ENCODE peak calls at places on chromosomes 13 and 19, in eight cellular contexts. V is OCI-LY7, D is neural progenitor cell, H is hepatocyte, O is PC-3, N is HCT116, Z is SK-N-SH, F is MM.1S. E is an unnamed sample. For H3K9me3, the result is how much of the 10 kb centered on the place peaks cover.

GRCh38 chr19:17348700-17349099 is 11.3 kb downstream of the GTPBP3 start:
- DNase-seq in V (no peak), D (peak), H (peak), O (peak), N (no peak), Z (peak), F (no peak), E (peak)

GRCh38 chr13:30881931-30882899 is 23.9 kb upstream of the MEDAG start:
- DNase-seq in V (no peak), D (peak), H (no peak), O (no peak), N (no peak), Z (peak), F (no peak), E (peak)

GRCh38 chr13:43154839-43155238 is 131.5 kb downstream of the DNAJC15 start:
- DNase-seq in V (no peak), D (no peak), H (no peak), O (no peak), N (no peak), Z (no peak), F (no peak), E (no peak)

GRCh38 chr19:5296457-5297271 is 43.9 kb downstream of the PTPRS start:
- DNase-seq in V (no peak), D (no peak), H (no peak), O (no peak), N (no peak), Z (no peak), F (no peak), E (no peak)

GRCh38 chr19:20385056-20385455 is 180.5 kb downstream of the ZNF737 start:
- DNase-seq in V (no peak), D (no peak), H (peak), O (no peak), N (no peak), Z (no peak), F (no peak), E (no peak)

GRCh38 chr19:33868821-33869412 is 72.2 kb downstream of the KCTD15 start:
- DNase-seq in V (no peak), D (peak), H (peak), O (no peak), N (no peak), Z (peak), F (no peak), E (peak)

GRCh38 chr13:109818891-109819290 is 32.5 kb upstream of the IRS2 start:
- DNase-seq in V (no peak), D (no peak), H (no peak), O (no peak), N (no peak), Z (no peak), F (no peak), E (peak)

GRCh38 chr19:49570138-49570856 is 10.1 kb downstream of the NOSIP start:
- DNase-seq in V (peak), D (peak), H (peak), O (peak), N (peak), Z (peak), F (peak), E (peak)

GRCh38 chr13:31221057-31221456 is 21.3 kb downstream of the B3GLCT start:
- DNase-seq in V (no peak), D (no peak), H (no peak), O (no peak), N (no peak), Z (no peak), F (no peak), E (no peak)

GRCh38 chr13:50682002-50682401 is 161.5 kb downstream of the DLEU7 start:
- DNase-seq in V (no peak), D (no peak), H (no peak), O (no peak), N (no peak), Z (no peak), F (no peak), E (peak)

GRCh38 chr19:17091758-17092333 is 16.3 kb downstream of the MYO9B start:
- DNase-seq in V (no peak), D (no peak), H (no peak), O (no peak), N (no peak), Z (no peak), F (no peak), E (no peak)

GRCh38 chr13:45178349-45179142 is 22.3 kb downstream of the KCTD4 start:
- DNase-seq in V (no peak), D (no peak), H (peak), O (peak), N (no peak), Z (no peak), F (no peak), E (peak)

GRCh38 chr19:17772172-17772571 is 20.9 kb downstream of the FCHO1 start:
- DNase-seq in V (peak), D (no peak), H (no peak), O (peak), N (no peak), Z (no peak), F (no peak), E (no peak)

GRCh38 chr13:36163303-36163702 is 32.1 kb upstream of the DCLK1 start:
- DNase-seq in V (no peak), D (no peak), H (no peak), O (no peak), N (no peak), Z (no peak), F (no peak), E (no peak)

GRCh38 chr13:29702912-29703351 is 107.4 kb upstream of the SLC7A1 start:
- DNase-seq in V (no peak), D (no peak), H (peak), O (no peak), N (no peak), Z (no peak), F (no peak), E (peak)

GRCh38 chr13:111906306-111906705 is 160.6 kb upstream of the SOX1 start:
- DNase-seq in V (no peak), D (no peak), H (no peak), O (no peak), N (no peak), Z (no peak), F (no peak), E (no peak)

GRCh38 chr13:37640499-37640898 is 41.9 kb upstream of the POSTN start:
- DNase-seq in V (peak), D (peak), H (peak), O (peak), N (no peak), Z (no peak), F (no peak), E (peak)

GRCh38 chr19:48283908-48284307 is 14.0 kb downstream of the ZNF114 start:
- DNase-seq in V (no peak), D (no peak), H (peak), O (no peak), N (no peak), Z (no peak), F (no peak), E (peak)

GRCh38 chr13:40060318-40061007 is 405.0 kb downstream of the COG6 start:
- DNase-seq in V (peak), D (no peak), H (no peak), O (peak), N (no peak), Z (no peak), F (no peak), E (peak)

GRCh38 chr13:57624565-57625435 is 6.7 kb upstream of the PCDH17 start:
- DNase-seq in V (peak), D (peak), H (peak), O (peak), N (no peak), Z (peak), F (peak), E (peak)

GRCh38 chr13:64553411-64554129 is 2676.6 kb downstream of the PCDH9 start:
- DNase-seq in V (no peak), D (no peak), H (no peak), O (peak), N (no peak), Z (no peak), F (no peak), E (peak)

GRCh38 chr19:4077800-4078683 is 11.3 kb upstream of the ZBTB7A start:
- DNase-seq in V (peak), D (no peak), H (peak), O (peak), N (no peak), Z (no peak), F (peak), E (peak)

GRCh38 chr19:6276447-6276846 is 3.3 kb downstream of the MLLT1 start:
- DNase-seq in V (no peak), D (no peak), H (peak), O (no peak), N (no peak), Z (peak), F (no peak), E (peak)

GRCh38 chr13:89695343-89696257 is 1651.9 kb upstream of the MIR17HG start:
- DNase-seq in V (peak), D (peak), H (peak), O (peak), N (peak), Z (peak), F (peak), E (peak)

GRCh38 chr13:87671031-87671823 is at the start of gene SLITRK5:
- DNase-seq in V (peak), D (peak), H (peak), O (peak), N (no peak), Z (peak), F (peak), E (peak)

GRCh38 chr19:869245-870177 is 10.0 kb downstream of the CFD start:
- DNase-seq in V (no peak), D (no peak), H (peak), O (peak), N (peak), Z (no peak), F (no peak), E (peak)
- TF ChIP-seq EZH2phosphoT487 in V (no peak), D (no peak), H (no peak), O (no peak), N (no peak), Z (no peak), F (no peak), E (no peak)

GRCh38 chr13:53612200-53612599 is 583.6 kb downstream of the OLFM4 start:
- DNase-seq in V (no peak), D (no peak), H (no peak), O (no peak), N (no peak), Z (no peak), F (no peak), E (no peak)
- H2AFZ ChIP-seq in V (no peak), D (no peak), H (no peak), O (no peak), N (no peak), Z (no peak), F (no peak), E (no peak)

GRCh38 chr19:39052846-39053245 is 20.5 kb upstream of the FBXO27 start:
- DNase-seq in V (no peak), D (no peak), H (no peak), O (no peak), N (no peak), Z (no peak), F (no peak), E (no peak)

GRCh38 chr19:39057615-39058014 is 25.3 kb upstream of the FBXO27 start:
- DNase-seq in V (no peak), D (no peak), H (no peak), O (no peak), N (no peak), Z (no peak), F (no peak), E (no peak)

GRCh38 chr19:39052243-39052746 is 19.9 kb upstream of the FBXO27 start:
- DNase-seq in V (peak), D (peak), H (peak), O (peak), N (no peak), Z (peak), F (peak), E (peak)

GRCh38 chr19:39054091-39054470 is 21.7 kb upstream of the FBXO27 start:
- DNase-seq in V (no peak), D (no peak), H (no peak), O (no peak), N (no peak), Z (no peak), F (no peak), E (no peak)

GRCh38 chr19:39053276-39054090 is 21.1 kb upstream of the FBXO27 start:
- DNase-seq in V (no peak), D (no peak), H (peak), O (no peak), N (no peak), Z (no peak), F (no peak), E (no peak)
- H3K9me3 ChIP-seq in V (under half), D (under half), H (under half), O (under half), N (under half), Z (under half), F (under half), E (under half)

GRCh38 chr19:43656436-43656835 is 13.5 kb downstream of the PLAUR start:
- DNase-seq in V (no peak), D (no peak), H (no peak), O (no peak), N (no peak), Z (no peak), F (no peak), E (no peak)

GRCh38 chr19:43648633-43649032 is 9.0 kb upstream of the CADM4 start:
- DNase-seq in V (no peak), D (no peak), H (no peak), O (no peak), N (no peak), Z (no peak), F (no peak), E (no peak)

GRCh38 chr19:43652546-43652874 is 12.9 kb upstream of the CADM4 start:
- DNase-seq in V (no peak), D (no peak), H (no peak), O (no peak), N (no peak), Z (no peak), F (no peak), E (no peak)

GRCh38 chr19:43649514-43649913 is 9.9 kb upstream of the CADM4 start:
- DNase-seq in V (no peak), D (no peak), H (no peak), O (no peak), N (no peak), Z (no peak), F (no peak), E (no peak)

GRCh38 chr19:43651758-43652545 is 12.3 kb upstream of the CADM4 start:
- DNase-seq in V (peak), D (peak), H (peak), O (peak), N (no peak), Z (peak), F (peak), E (peak)
- TF ChIP-seq EZH2phosphoT487 in V (no peak), D (no peak), H (no peak), O (no peak), N (no peak), Z (no peak), F (no peak), E (no peak)

GRCh38 chr19:1757468-1758230 is 4.3 kb downstream of the ONECUT3 start:
- DNase-seq in V (no peak), D (peak), H (no peak), O (no peak), N (no peak), Z (no peak), F (no peak), E (no peak)
- H2AFZ ChIP-seq in V (no peak), D (no peak), H (no peak), O (no peak), N (no peak), Z (no peak), F (no peak), E (no peak)

DNA sequence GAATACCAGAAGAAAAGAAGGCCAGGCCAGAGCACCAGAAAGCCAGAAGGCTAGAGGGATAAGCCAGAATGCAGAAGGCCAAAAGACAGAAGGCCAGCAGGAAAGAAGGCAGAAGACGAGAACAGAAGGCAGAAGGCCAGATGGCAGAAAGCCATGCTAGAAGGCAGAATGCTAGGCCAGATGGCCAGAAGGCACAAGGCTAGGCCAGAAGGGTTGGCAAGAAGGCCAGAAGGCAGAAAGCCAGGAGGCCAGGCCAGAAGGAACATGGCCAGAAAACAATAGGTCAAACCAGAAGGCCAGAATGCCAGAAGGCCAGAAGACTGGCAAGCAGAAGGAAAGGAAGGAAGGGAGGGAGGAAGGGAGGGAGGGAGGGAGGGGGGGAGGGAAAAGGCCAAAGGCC is 188.8 kb downstream of the TUBA3C start:
- DNase-seq in V (no peak), D (no peak), H (no peak), O (no peak), N (no peak), Z (no peak), F (no peak), E (no peak)
- H3K9me3 ChIP-seq in V (under half), D (under half), H (under half), O (under half), N (under half), Z (under half), F (under half), E (under half)

GRCh38 chr19:40388486-40388885 is 1.5 kb downstream of the HIPK4 start:
- DNase-seq in V (no peak), D (no peak), H (no peak), O (no peak), N (no peak), Z (no peak), F (no peak), E (no peak)

GRCh38 chr19:40392894-40393517 is 3.0 kb upstream of the HIPK4 start:
- DNase-seq in V (peak), D (no peak), H (peak), O (peak), N (peak), Z (no peak), F (no peak), E (no peak)

GRCh38 chr19:40389404-40390083 is 437 bp downstream of the HIPK4 start:
- DNase-seq in V (no peak), D (no peak), H (no peak), O (no peak), N (no peak), Z (no peak), F (no peak), E (no peak)

GRCh38 chr19:40392123-40392522 is 2.1 kb upstream of the HIPK4 start:
- DNase-seq in V (no peak), D (no peak), H (no peak), O (no peak), N (no peak), Z (no peak), F (no peak), E (no peak)

DNA sequence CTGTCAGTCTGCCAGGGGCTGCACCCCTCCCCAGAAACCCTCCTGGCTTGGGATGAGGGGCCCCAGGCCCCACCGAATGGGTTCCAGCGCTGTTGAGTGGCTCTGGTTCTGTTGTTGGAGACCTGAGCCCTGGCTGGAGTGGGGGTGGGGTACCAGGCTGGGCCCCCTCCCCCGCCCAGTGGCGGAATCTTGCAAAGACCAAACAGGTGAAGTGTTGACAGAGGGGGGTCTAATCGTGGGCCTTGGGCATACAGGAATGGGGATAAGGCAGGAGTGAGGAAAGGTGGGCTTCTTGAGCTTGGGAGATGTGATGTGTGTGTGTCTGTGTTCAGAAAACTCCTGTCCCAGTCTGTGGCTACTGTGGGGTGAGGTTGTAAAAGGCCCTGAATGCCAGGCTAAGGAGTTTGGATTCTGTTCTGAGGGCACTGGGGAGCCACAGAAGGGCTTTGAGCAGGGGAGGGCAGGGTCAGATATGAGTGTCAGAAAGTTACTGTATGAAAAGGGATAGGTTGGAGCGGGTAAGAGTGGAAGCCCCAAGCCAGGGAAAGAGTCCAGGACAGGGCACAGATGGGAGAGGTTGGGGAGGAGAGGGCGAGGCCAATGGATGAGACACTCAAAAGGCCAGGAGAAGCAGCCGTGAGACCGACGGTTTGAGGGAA is at the start of gene HIPK4:
- DNase-seq in V (no peak), D (no peak), H (no peak), O (no peak), N (no peak), Z (no peak), F (no peak), E (no peak)
- TF ChIP-seq EZH2phosphoT487 in V (no peak), D (no peak), H (no peak), O (no peak), N (no peak), Z (no peak), F (no peak), E (no peak)

E was measured in GM23248.